ENCODE peak calls at places on chromosome 1, in four cellular contexts. One of them, this sample, is unnamed.

GRCh38 chr1:209076688-209077087 is 506.8 kb upstream of the CAMK1G start:
- DNase-seq in pancreas: no peak
- DNase-seq in tibial artery: no peak
- DNase-seq in fibroblast of lung: peak
- DNase-seq in this sample: no peak

GRCh38 chr1:165827199-165828102 is at the start of gene UCK2:
- DNase-seq in tibial artery: peak
- DNase-seq in pancreas: peak
- DNase-seq in fibroblast of lung: peak
- DNase-seq in this sample: no peak

GRCh38 chr1:1558591-1558990 is 16.1 kb downstream of the SSU72 start:
- DNase-seq in pancreas: no peak
- DNase-seq in tibial artery: no peak
- DNase-seq in fibroblast of lung: no peak
- DNase-seq in this sample: no peak

GRCh38 chr1:37553927-37554808 is at the start of gene SNIP1:
- DNase-seq in tibial artery: peak
- DNase-seq in fibroblast of lung: peak
- DNase-seq in pancreas: peak
- DNase-seq in this sample: peak

GRCh38 chr1:86774305-86775304 is 70.2 kb downstream of the SH3GLB1 start:
- DNase-seq in fibroblast of lung: peak
- DNase-seq in tibial artery: peak
- DNase-seq in pancreas: no peak
- DNase-seq in this sample: peak

GRCh38 chr1:246566808-246567154 is 525 bp downstream of the CNST start:
- DNase-seq in tibial artery: no peak
- DNase-seq in fibroblast of lung: no peak
- DNase-seq in pancreas: no peak
- DNase-seq in this sample: no peak

GRCh38 chr1:24884751-24885150 is 45.3 kb downstream of the RUNX3 start:
- DNase-seq in fibroblast of lung: no peak
- DNase-seq in pancreas: no peak
- DNase-seq in tibial artery: no peak
- DNase-seq in this sample: no peak

GRCh38 chr1:50829010-50829958 is 130.8 kb downstream of the FAF1 start:
- DNase-seq in pancreas: no peak
- DNase-seq in fibroblast of lung: no peak
- DNase-seq in tibial artery: no peak
- DNase-seq in this sample: no peak

GRCh38 chr1:186239211-186239610 is 135.8 kb downstream of the TPR start:
- DNase-seq in fibroblast of lung: peak
- DNase-seq in tibial artery: no peak
- DNase-seq in pancreas: no peak
- DNase-seq in this sample: no peak

GRCh38 chr1:39885516-39885915 is 2.2 kb upstream of the TRIT1 start:
- DNase-seq in fibroblast of lung: no peak
- DNase-seq in tibial artery: no peak
- DNase-seq in pancreas: no peak
- DNase-seq in this sample: no peak

DNA sequence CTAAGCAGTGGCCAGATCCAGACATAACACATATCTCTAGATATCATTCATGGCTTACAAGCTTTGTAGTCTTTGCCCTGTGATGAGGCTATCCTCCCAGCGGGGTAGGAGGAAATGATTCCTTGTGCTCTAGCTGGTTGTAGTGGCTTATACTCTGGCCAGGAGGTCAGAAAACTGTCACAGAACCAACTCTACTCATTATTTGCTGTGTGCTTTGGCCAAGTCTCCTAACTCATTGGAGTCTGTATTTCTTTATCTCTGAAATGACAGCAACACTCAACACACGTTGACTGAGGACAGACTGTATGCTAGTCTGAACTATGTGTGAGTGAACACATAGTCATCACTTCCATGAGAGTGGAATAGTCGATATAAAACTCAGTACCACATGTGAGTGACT is 116.7 kb upstream of the F3 start:
- DNase-seq in tibial artery: no peak
- DNase-seq in pancreas: no peak
- DNase-seq in fibroblast of lung: peak
- DNase-seq in this sample: no peak
- H3K27ac ChIP-seq in tibial artery: no peak
- H3K27ac ChIP-seq in pancreas: no peak
- H3K27ac ChIP-seq in fibroblast of lung: no peak
- H3K27ac ChIP-seq in this sample: peak

GRCh38 chr1:93815738-93816110 is 63.3 kb downstream of the DNTTIP2 start:
- DNase-seq in pancreas: no peak
- DNase-seq in tibial artery: no peak
- DNase-seq in fibroblast of lung: no peak
- DNase-seq in this sample: no peak

GRCh38 chr1:93814795-93815737 is 63.9 kb downstream of the DNTTIP2 start:
- DNase-seq in pancreas: no peak
- DNase-seq in fibroblast of lung: no peak
- DNase-seq in tibial artery: no peak
- DNase-seq in this sample: no peak

GRCh38 chr1:93818570-93818959 is 60.4 kb downstream of the DNTTIP2 start:
- DNase-seq in fibroblast of lung: no peak
- DNase-seq in tibial artery: no peak
- DNase-seq in pancreas: no peak
- DNase-seq in this sample: no peak

GRCh38 chr1:93817819-93818569 is 61.0 kb downstream of the DNTTIP2 start:
- DNase-seq in pancreas: no peak
- DNase-seq in fibroblast of lung: no peak
- DNase-seq in tibial artery: no peak
- DNase-seq in this sample: peak

DNA sequence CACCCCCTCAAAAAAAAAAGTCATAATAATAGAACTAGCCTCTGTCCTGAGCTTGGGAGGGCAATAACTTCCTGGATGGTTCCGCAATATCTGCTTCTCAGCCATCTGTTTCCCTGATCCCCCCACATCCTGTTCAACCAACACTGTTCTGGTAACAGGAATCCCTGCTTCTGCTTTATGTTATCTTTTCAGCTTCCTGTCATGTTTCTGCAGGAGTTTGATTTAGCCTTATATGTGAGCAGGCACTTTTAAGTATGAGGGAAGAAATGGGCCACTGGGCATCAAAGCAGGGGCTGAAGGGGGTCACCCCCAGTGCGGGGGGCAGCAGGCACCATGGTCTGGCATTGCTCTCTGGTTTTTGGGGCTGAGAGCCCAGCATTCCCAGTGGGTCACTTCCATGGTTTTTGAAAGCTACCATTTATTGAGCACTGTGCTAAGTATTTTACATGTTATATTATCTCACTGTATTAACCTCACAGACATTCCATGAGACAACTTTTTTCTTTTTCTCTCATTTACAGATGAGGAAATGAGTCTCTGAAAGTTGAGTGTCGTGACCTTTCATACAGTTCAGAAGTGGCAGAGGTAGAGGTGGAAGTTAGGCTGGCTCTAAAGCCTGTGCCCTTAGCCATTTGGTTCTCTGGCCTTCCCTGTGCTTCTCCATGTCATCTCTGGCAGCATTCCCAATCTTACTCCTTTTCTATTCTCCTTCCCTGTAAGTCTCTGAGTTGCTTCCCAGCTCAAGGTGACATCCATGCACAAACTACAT is 61.9 kb downstream of the DNTTIP2 start:
- DNase-seq in fibroblast of lung: peak
- DNase-seq in pancreas: no peak
- DNase-seq in tibial artery: no peak
- DNase-seq in this sample: no peak
- H3K27ac ChIP-seq in fibroblast of lung: no peak
- H3K27ac ChIP-seq in pancreas: no peak
- H3K27ac ChIP-seq in tibial artery: no peak
- H3K27ac ChIP-seq in this sample: peak

DNA sequence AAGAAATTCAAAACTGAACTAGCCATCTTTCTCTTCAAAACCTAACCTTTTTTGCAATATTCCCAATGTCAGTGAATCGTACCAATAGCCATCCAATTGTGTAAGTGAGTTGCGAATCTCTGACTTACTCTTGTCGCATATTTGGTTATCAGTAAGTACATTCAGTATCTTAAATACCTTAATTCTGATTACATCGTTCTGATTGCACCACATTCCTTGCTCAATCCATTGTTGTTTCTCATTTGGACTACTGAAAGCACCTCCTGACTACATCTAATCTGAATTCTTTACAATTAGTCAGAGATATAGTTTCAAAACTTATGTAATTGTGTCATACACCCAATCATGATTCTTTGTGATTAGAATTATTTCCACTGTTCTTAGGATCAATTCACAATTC is 16.8 kb upstream of the BRINP3 start:
- DNase-seq in fibroblast of lung: no peak
- DNase-seq in tibial artery: no peak
- DNase-seq in pancreas: no peak
- DNase-seq in this sample: no peak
- H3K27ac ChIP-seq in fibroblast of lung: no peak
- H3K27ac ChIP-seq in tibial artery: no peak
- H3K27ac ChIP-seq in pancreas: no peak
- H3K27ac ChIP-seq in this sample: no peak

DNA sequence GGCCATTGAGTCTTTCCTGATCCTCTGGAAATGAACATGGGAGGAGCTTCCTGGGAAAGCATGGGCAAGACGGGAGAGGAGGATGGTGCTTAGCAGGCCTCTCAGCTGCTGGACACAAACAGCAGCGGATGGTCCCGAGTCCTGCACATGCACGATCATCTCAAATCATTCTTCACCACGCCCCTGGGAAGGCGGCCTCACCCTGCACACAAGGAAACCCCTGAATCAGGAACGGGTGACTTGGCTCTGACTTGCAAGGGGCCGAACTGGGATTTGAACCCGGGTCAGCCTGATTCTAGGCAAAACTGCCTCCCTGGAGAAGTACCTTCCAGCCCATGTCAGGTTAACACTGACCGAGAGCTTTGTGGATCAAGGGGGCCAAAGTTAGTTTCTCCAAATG is 134.8 kb upstream of the WNT4 start:
- DNase-seq in pancreas: no peak
- DNase-seq in fibroblast of lung: no peak
- DNase-seq in tibial artery: no peak
- DNase-seq in this sample: no peak
- H3K27ac ChIP-seq in pancreas: no peak
- H3K27ac ChIP-seq in fibroblast of lung: no peak
- H3K27ac ChIP-seq in tibial artery: no peak
- H3K27ac ChIP-seq in this sample: no peak

DNA sequence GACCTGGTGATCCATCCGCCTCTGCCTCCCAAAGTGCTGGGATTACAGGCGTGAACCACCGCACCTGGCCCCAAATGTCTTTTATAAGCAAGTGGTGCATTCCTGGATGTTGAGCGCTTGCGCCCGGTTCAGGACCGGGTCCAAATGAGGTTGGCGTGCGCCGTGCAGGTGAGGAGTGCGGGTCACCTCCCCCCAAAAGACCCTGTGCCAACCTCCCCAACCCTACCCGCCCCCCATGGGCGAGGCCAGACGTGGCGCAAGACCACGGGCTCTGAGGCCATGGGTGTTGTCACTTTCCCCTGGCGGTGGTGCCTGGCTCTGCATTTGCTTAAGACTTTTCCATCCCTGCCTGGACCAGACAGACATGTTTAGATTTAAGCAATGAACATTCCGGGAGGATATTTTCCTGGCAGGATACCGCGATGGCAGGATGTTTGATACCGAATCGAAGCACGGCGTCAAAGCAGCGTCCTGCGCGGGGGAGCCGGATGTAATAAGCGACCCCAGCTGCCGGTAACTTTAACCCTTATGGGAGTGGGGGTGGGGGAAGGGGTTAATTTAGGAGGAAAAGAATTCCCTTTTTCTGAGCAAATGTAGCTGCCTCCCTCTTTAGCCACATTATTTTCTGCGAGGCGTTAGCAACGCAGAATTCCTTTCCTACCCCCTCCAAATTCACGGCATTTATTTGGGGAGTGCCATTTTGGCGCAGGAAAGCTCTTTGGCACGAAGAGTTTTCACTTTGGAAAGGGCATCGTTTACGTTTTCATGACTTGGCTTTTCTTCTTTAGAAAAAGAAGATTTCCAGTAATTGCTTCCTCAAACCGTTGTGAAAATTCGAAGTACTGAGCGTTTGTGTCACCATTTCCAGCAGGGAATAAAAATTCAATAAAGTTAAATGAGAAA is 27.8 kb upstream of the RNF187 start:
- DNase-seq in pancreas: no peak
- DNase-seq in fibroblast of lung: peak
- DNase-seq in tibial artery: peak
- DNase-seq in this sample: peak
- H3K27ac ChIP-seq in pancreas: no peak
- H3K27ac ChIP-seq in fibroblast of lung: peak
- H3K27ac ChIP-seq in tibial artery: no peak
- H3K27ac ChIP-seq in this sample: peak